ENCODE peak calls at places on chromosomes 11 and 22, in ten cellular contexts. F is brain microvascular endothelial cell, K is neural crest cell, S is IMR-90, M is tibial nerve, O is heart right ventricle, G is left ventricle myocardium inferior, B is astrocyte of the spinal cord, N is vagina, Y is upper lobe of right lung. L is an unnamed sample.

GRCh38 chr22:26800858-26801257 is 143.5 kb downstream of the MIAT start:
- DNase-seq in M (no peak), K (no peak), G (no peak), S (peak), O (no peak), Y (no peak), N (no peak), B (no peak), F (peak), L (no peak)

GRCh38 chr11:18061351-18061750 is 15.3 kb upstream of the TPH1 start:
- DNase-seq in N (no peak), O (no peak), B (no peak), G (no peak), K (no peak), S (no peak), M (no peak), F (no peak), Y (no peak), L (no peak)

GRCh38 chr11:8722156-8722555 is 39.6 kb downstream of the RPL27A start:
- DNase-seq in B (peak), G (no peak), F (peak), O (peak), S (peak), M (no peak), Y (no peak), K (no peak), N (no peak), L (no peak)

GRCh38 chr11:133501643-133502535 is 30.4 kb downstream of the OPCML start:
- DNase-seq in M (no peak), F (no peak), N (peak), S (no peak), G (no peak), O (no peak), Y (peak), B (no peak), K (no peak), L (no peak)

GRCh38 chr11:58628446-58628845 is 6.0 kb downstream of the CNTF start:
- DNase-seq in F (peak), N (no peak), Y (no peak), G (peak), B (peak), M (no peak), K (no peak), O (peak), S (peak), L (no peak)

GRCh38 chr11:72228844-72229231 is 4.3 kb downstream of the INPPL1 start:
- DNase-seq in O (no peak), K (no peak), B (no peak), G (no peak), F (no peak), Y (peak), M (no peak), S (no peak), N (no peak), L (no peak)

GRCh38 chr11:88979641-88980040 is 86.1 kb downstream of the GRM5 start:
- DNase-seq in B (peak), K (no peak), M (no peak), G (no peak), Y (no peak), O (no peak), N (no peak), F (no peak), S (peak), L (no peak)

GRCh38 chr11:9053631-9054030 is 37.8 kb downstream of the SCUBE2 start:
- DNase-seq in K (no peak), G (no peak), O (no peak), M (no peak), N (peak), Y (no peak), S (peak), F (peak), B (no peak), L (no peak)

GRCh38 chr11:69435161-69435990 is 46.1 kb upstream of the LINC01488 start:
- DNase-seq in O (no peak), S (no peak), Y (peak), M (no peak), N (no peak), B (no peak), F (no peak), K (no peak), G (no peak), L (no peak)

GRCh38 chr22:47352920-47353700 is 590.7 kb downstream of the TBC1D22A start:
- DNase-seq in O (no peak), F (no peak), M (no peak), N (no peak), B (no peak), K (no peak), Y (no peak), S (no peak), G (no peak), L (no peak)

GRCh38 chr11:57812634-57813033 is 51.0 kb downstream of the CTNND1 start:
- DNase-seq in N (no peak), B (no peak), S (no peak), M (no peak), K (no peak), F (no peak), G (no peak), Y (no peak), O (no peak), L (no peak)

GRCh38 chr11:60184824-60185511 is 2.1 kb upstream of the MS4A6A start:
- DNase-seq in K (no peak), G (no peak), S (no peak), F (no peak), M (no peak), O (no peak), N (no peak), B (no peak), Y (no peak), L (no peak)

GRCh38 chr11:78050964-78051831 is 12.5 kb upstream of the THRSP start:
- DNase-seq in Y (no peak), S (peak), O (no peak), M (no peak), G (no peak), K (no peak), B (peak), N (no peak), F (peak), L (no peak)

GRCh38 chr11:2109541-2110019 is 29.6 kb downstream of the IGF2 start:
- DNase-seq in O (peak), F (no peak), B (no peak), G (no peak), N (no peak), Y (no peak), K (no peak), M (no peak), S (no peak), L (no peak)

GRCh38 chr22:47200273-47201051 is 438.0 kb downstream of the TBC1D22A start:
- DNase-seq in F (no peak), Y (peak), G (no peak), S (no peak), K (no peak), O (no peak), N (peak), B (no peak), M (no peak), L (no peak)

GRCh38 chr22:25900880-25901279 is 158.9 kb downstream of the MYO18B start:
- DNase-seq in S (no peak), N (peak), M (no peak), G (no peak), Y (no peak), K (no peak), O (peak), F (no peak), B (no peak), L (no peak)

GRCh38 chr11:83219095-83219494 is 25.6 kb downstream of the ANKRD42 start:
- DNase-seq in N (no peak), G (no peak), Y (no peak), K (no peak), F (no peak), M (no peak), S (no peak), B (no peak), O (no peak), L (no peak)

GRCh38 chr11:65078151-65078550 is 5.7 kb downstream of the CDCA5 start:
- DNase-seq in M (no peak), Y (peak), F (peak), S (peak), B (peak), N (no peak), O (no peak), G (no peak), K (peak), L (peak)

GRCh38 chr11:76369406-76369805 is 11.5 kb downstream of the THAP12 start:
- DNase-seq in Y (no peak), F (no peak), N (no peak), K (no peak), B (no peak), O (no peak), M (no peak), G (no peak), S (no peak), L (no peak)

GRCh38 chr22:19823638-19824196 is 31.0 kb downstream of the GNB1L start:
- DNase-seq in G (no peak), B (no peak), N (peak), F (no peak), M (no peak), S (no peak), O (no peak), K (no peak), Y (peak), L (no peak)

GRCh38 chr22:50276143-50276542 is 6.0 kb upstream of the MAPK11 start:
- DNase-seq in Y (peak), N (peak), F (no peak), B (peak), K (no peak), S (peak), O (no peak), M (peak), G (peak), L (no peak)

GRCh38 chr11:67745181-67745726 is 70.8 kb upstream of the ALDH3B2 start:
- DNase-seq in G (no peak), K (no peak), N (no peak), B (no peak), Y (no peak), F (no peak), S (no peak), M (no peak), O (no peak), L (no peak)

GRCh38 chr22:31947296-31947695 is 3.0 kb downstream of the YWHAH start:
- DNase-seq in S (no peak), N (no peak), K (no peak), M (peak), B (peak), G (no peak), Y (no peak), F (no peak), O (peak), L (no peak)

GRCh38 chr11:109426442-109426841 is 4.5 kb downstream of the C11orf87 start:
- DNase-seq in N (no peak), B (no peak), S (no peak), F (no peak), K (no peak), G (no peak), Y (no peak), M (no peak), O (no peak), L (no peak)

GRCh38 chr22:31532060-31532459 is 35.7 kb downstream of the SFI1 start:
- DNase-seq in K (no peak), S (peak), F (no peak), N (no peak), G (no peak), O (no peak), B (peak), M (no peak), Y (no peak), L (no peak)

GRCh38 chr11:78099671-78100070 is 20.0 kb upstream of the NDUFC2 start:
- DNase-seq in N (no peak), S (no peak), M (no peak), G (no peak), Y (no peak), B (no peak), F (no peak), K (no peak), O (no peak), L (no peak)

GRCh38 chr22:28044546-28045173 is 125.6 kb upstream of the PITPNB start:
- DNase-seq in G (no peak), M (no peak), B (no peak), O (no peak), F (no peak), K (no peak), S (no peak), Y (no peak), N (no peak), L (no peak)

GRCh38 chr11:75518204-75518549 is 7.6 kb downstream of the GDPD5 start:
- DNase-seq in N (no peak), K (no peak), Y (no peak), M (no peak), B (no peak), G (no peak), S (no peak), F (no peak), O (no peak), L (no peak)

DNA sequence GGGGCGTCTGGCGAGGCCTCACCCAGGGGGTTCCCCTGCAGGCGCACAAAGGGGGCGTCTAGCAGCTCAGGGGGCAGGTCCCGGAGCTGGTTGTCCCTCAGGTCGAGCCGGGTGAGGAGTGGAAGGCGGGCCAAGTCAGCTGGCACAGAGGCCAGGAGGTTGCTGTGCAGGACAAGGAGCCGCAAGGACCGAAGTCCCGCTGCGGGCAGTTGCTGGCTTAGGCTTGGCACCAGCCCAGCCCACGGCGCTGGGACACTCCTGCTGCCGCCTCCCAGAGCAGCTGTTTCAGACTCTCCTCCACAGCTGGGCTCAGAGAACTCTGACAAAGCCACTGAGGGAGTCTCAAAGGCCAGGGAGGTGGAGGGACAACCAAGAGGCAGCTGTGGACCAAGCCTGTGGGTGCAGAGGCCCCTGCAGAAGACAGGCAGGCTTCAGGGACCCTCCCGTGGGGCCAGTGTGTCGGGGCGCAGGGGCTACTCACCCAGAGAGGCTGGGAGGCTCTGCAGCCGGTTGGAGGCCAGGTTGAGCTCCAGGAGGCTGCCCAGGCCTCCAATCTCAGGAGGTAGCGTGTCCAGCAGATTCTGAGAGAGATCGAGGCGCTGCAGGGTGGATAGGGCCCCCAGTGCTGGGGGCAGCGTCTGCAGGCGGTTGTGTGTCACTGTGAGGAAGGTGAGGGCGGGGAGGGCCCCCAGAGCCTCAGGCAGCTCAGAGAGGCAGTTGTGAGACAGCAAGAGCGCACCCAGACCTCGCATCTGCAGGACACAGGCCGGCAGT is 2.2 kb downstream of the PIDD1 start:
- DNase-seq in M (no peak), B (no peak), O (no peak), F (no peak), K (no peak), G (no peak), N (no peak), S (no peak), Y (no peak), L (no peak)
- TF ChIP-seq CTCF in M (no peak), B (no peak), O (no peak), F (no peak), K (no peak), G (no peak), N (no peak), S (no peak), Y (no peak), L (no peak)

GRCh38 chr22:42719133-42719532 is 1.5 kb downstream of the A4GALT start:
- DNase-seq in G (no peak), Y (no peak), K (no peak), N (no peak), O (no peak), S (no peak), F (no peak), M (no peak), B (no peak), L (no peak)
- TF ChIP-seq CTCF in G (peak), Y (peak), K (peak), N (peak), O (no peak), S (no peak), F (peak), M (no peak), B (no peak), L (no peak)

GRCh38 chr11:299951-300735 is 817 bp upstream of the IFITM5 start:
- DNase-seq in O (no peak), M (no peak), S (peak), G (peak), N (no peak), F (no peak), K (no peak), Y (peak), B (no peak), L (no peak)
- TF ChIP-seq CTCF in O (no peak), M (no peak), S (peak), G (no peak), N (no peak), F (peak), K (no peak), Y (peak), B (no peak), L (no peak)

GRCh38 chr22:24291538-24292201 is 21.0 kb downstream of the SPECC1L start:
- DNase-seq in Y (no peak), F (no peak), S (no peak), O (no peak), M (no peak), B (no peak), G (no peak), K (no peak), N (no peak), L (no peak)
- TF ChIP-seq CTCF in Y (no peak), F (no peak), S (no peak), O (no peak), M (no peak), B (no peak), G (no peak), K (no peak), N (no peak), L (no peak)

GRCh38 chr11:124442442-124442841 is 3.1 kb downstream of the OR8B8 start:
- DNase-seq in G (no peak), M (no peak), B (no peak), F (peak), K (no peak), N (no peak), Y (no peak), S (no peak), O (no peak), L (no peak)
- TF ChIP-seq CTCF in G (peak), M (no peak), B (no peak), F (no peak), K (no peak), N (no peak), Y (no peak), S (no peak), O (no peak), L (no peak)

DNA sequence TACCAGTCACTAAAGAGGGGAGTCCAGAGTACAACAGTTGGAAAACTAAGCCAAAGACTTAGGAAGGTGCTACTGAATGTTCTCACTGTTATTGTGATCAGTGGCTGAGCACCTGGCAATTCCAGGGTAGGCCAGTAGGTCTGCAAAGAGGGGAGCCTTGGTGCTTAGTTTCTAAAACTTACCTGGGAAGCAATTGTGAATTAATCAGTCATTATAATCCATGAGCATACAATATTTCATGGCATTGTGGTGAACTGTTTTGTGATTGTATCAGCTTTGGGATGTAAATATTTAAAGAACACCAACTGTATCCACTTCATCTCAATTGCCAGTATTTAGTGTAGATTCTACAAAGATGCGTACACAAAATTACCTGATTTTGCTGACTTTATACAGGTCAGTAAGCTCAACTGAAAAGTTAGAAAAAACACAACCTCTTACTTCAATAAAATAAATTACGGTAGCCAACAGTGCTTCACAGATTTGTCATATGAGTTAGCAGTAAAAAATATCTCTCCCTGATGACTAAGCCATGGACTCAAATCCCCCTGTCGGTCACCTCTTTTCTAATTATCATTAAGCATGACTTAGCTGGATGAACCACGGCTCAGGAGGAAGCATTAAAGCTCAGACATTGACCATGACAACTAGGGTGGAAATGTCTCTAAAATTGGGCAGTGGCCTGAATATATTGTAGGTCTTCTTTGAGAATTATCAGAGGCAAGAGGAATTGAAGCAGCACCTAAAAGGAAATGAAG is 30.8 kb upstream of the SORL1 start:
- DNase-seq in K (no peak), B (no peak), N (no peak), F (no peak), Y (no peak), O (no peak), M (no peak), G (no peak), S (no peak), L (no peak)
- TF ChIP-seq CTCF in K (no peak), B (no peak), N (no peak), F (no peak), Y (no peak), O (no peak), M (no peak), G (no peak), S (no peak), L (no peak)

GRCh38 chr11:855343-855674 is 12.7 kb downstream of the TSPAN4 start:
- DNase-seq in F (no peak), Y (no peak), M (no peak), O (no peak), K (no peak), B (no peak), G (no peak), S (no peak), N (no peak), L (no peak)
- TF ChIP-seq CTCF in F (no peak), Y (no peak), M (no peak), O (no peak), K (no peak), B (no peak), G (no peak), S (no peak), N (no peak), L (no peak)

GRCh38 chr11:11786771-11787170 is 55.0 kb upstream of the USP47 start:
- DNase-seq in K (no peak), N (no peak), S (peak), B (peak), G (no peak), Y (no peak), O (no peak), M (peak), F (peak), L (no peak)
- TF ChIP-seq CTCF in K (peak), N (no peak), S (peak), B (peak), G (peak), Y (peak), O (peak), M (no peak), F (peak), L (peak)

DNA sequence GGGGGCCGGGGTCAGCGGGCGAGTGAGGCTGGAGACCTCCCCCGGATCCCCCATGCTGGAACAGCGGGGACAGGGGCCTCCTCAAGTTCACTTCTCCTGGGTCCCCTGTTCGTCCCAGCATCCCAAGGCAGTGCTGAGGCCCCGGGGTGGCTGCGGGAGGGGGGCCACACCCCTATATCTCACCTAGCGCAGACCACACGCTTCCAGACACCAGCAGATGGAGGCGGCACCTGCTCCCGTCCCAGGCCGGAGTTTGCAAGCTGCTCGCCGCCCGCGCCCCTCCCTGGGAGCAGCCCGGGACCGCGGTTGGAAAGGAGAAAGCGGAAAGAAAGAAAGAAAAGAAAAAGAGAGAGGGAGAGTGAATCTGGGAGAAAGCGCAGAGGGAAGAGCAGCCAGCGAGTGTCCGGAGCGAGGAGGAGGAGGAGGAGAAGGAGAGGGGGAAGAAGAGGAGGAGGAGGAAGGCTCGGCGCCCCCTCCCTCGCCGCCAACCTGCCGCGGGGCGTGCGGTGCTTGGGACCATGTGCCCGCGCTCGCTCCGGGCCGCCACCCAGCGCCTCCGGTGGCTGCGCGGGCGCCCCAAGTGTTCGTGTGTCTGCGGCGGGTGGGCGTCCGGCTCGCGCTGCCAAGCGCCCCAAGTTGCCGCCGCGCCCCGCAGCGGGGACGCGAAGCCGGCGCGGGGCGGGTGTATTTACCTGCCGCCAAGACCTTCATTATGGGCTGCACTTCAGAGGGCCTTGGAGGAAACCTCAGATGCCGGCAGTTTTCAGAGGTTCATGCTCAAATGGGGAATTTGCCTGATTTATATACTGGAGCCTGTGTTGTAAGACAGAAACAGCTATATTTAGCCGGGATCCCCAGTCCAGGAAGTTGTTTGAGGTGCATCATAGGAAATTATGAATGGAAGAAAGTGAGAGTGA is at the start of gene LIF:
- DNase-seq in O (no peak), B (peak), Y (no peak), S (peak), M (no peak), N (no peak), K (no peak), F (peak), G (no peak), L (no peak)
- TF ChIP-seq CTCF in O (no peak), B (no peak), Y (peak), S (peak), M (no peak), N (no peak), K (no peak), F (no peak), G (peak), L (peak)

L was measured in D721Med.